ENCODE peak calls at places on chromosomes 2 and 18, in seven cellular contexts. One of them, this sample, is unnamed.

GRCh38 chr18:7438631-7439030 is 128.5 kb upstream of the PTPRM start:
- DNase-seq in fibroblast of pulmonary artery: no peak
- DNase-seq in left ventricle myocardium inferior: no peak
- DNase-seq in AG04449: no peak
- DNase-seq in GM12865: no peak
- DNase-seq in tibial nerve: no peak
- DNase-seq in mammary epithelial cell: no peak
- DNase-seq in this sample: no peak

GRCh38 chr18:58105908-58106673 is 62.1 kb downstream of the NEDD4L start:
- DNase-seq in tibial nerve: no peak
- DNase-seq in GM12865: no peak
- DNase-seq in mammary epithelial cell: no peak
- DNase-seq in AG04449: no peak
- DNase-seq in left ventricle myocardium inferior: no peak
- DNase-seq in fibroblast of pulmonary artery: no peak
- DNase-seq in this sample: no peak

GRCh38 chr2:230896346-230897115 is 28.5 kb downstream of the GPR55 start:
- DNase-seq in tibial nerve: no peak
- DNase-seq in GM12865: no peak
- DNase-seq in left ventricle myocardium inferior: no peak
- DNase-seq in fibroblast of pulmonary artery: no peak
- DNase-seq in mammary epithelial cell: no peak
- DNase-seq in AG04449: no peak
- DNase-seq in this sample: no peak

GRCh38 chr2:67455219-67456142 is 58.3 kb downstream of the ETAA1 start:
- DNase-seq in tibial nerve: no peak
- DNase-seq in fibroblast of pulmonary artery: no peak
- DNase-seq in left ventricle myocardium inferior: no peak
- DNase-seq in AG04449: no peak
- DNase-seq in mammary epithelial cell: no peak
- DNase-seq in GM12865: no peak
- DNase-seq in this sample: no peak

GRCh38 chr2:62467475-62468321 is 38.3 kb downstream of the TMEM17 start:
- DNase-seq in left ventricle myocardium inferior: peak; percentile 41
- DNase-seq in AG04449: no peak
- DNase-seq in fibroblast of pulmonary artery: peak; percentile 13
- DNase-seq in mammary epithelial cell: peak; percentile 35
- DNase-seq in tibial nerve: peak; percentile 62
- DNase-seq in GM12865: peak; percentile 14
- DNase-seq in this sample: no peak

GRCh38 chr18:12336887-12337286 is 28.8 kb downstream of the TUBB6 start:
- DNase-seq in AG04449: peak; percentile 10
- DNase-seq in tibial nerve: no peak
- DNase-seq in GM12865: no peak
- DNase-seq in fibroblast of pulmonary artery: no peak
- DNase-seq in mammary epithelial cell: peak; percentile 68
- DNase-seq in left ventricle myocardium inferior: no peak
- DNase-seq in this sample: no peak

GRCh38 chr2:11406492-11407381 is 59.2 kb downstream of the E2F6 start:
- DNase-seq in fibroblast of pulmonary artery: peak; percentile 61
- DNase-seq in left ventricle myocardium inferior: no peak
- DNase-seq in GM12865: no peak
- DNase-seq in AG04449: no peak
- DNase-seq in tibial nerve: no peak
- DNase-seq in mammary epithelial cell: peak; percentile 48
- DNase-seq in this sample: no peak

GRCh38 chr2:198006733-198007132 is 202.3 kb downstream of the PLCL1 start:
- DNase-seq in tibial nerve: no peak
- DNase-seq in fibroblast of pulmonary artery: no peak
- DNase-seq in GM12865: no peak
- DNase-seq in AG04449: no peak
- DNase-seq in mammary epithelial cell: no peak
- DNase-seq in left ventricle myocardium inferior: no peak
- DNase-seq in this sample: no peak

GRCh38 chr2:223034241-223034933 is 17.6 kb upstream of the KCNE4 start:
- DNase-seq in AG04449: no peak
- DNase-seq in mammary epithelial cell: no peak
- DNase-seq in left ventricle myocardium inferior: no peak
- DNase-seq in tibial nerve: no peak
- DNase-seq in fibroblast of pulmonary artery: no peak
- DNase-seq in GM12865: no peak
- DNase-seq in this sample: no peak

GRCh38 chr2:73984203-73984921 is at the start of gene TET3:
- DNase-seq in left ventricle myocardium inferior: no peak
- DNase-seq in AG04449: no peak
- DNase-seq in GM12865: peak; percentile 85
- DNase-seq in tibial nerve: no peak
- DNase-seq in fibroblast of pulmonary artery: no peak
- DNase-seq in mammary epithelial cell: no peak
- DNase-seq in this sample: no peak

GRCh38 chr2:129661942-129662341 is 317.5 kb upstream of the RAB6C start:
- DNase-seq in AG04449: no peak
- DNase-seq in mammary epithelial cell: no peak
- DNase-seq in fibroblast of pulmonary artery: no peak
- DNase-seq in left ventricle myocardium inferior: no peak
- DNase-seq in GM12865: no peak
- DNase-seq in tibial nerve: no peak
- DNase-seq in this sample: no peak

GRCh38 chr18:13611616-13612110 is 114.7 kb downstream of the FAM210A start:
- DNase-seq in left ventricle myocardium inferior: peak; percentile 71
- DNase-seq in GM12865: no peak
- DNase-seq in mammary epithelial cell: peak; percentile 18
- DNase-seq in fibroblast of pulmonary artery: peak; percentile 63
- DNase-seq in AG04449: no peak
- DNase-seq in tibial nerve: no peak
- DNase-seq in this sample: no peak

GRCh38 chr2:219440388-219441256 is 6.0 kb downstream of the SPEG start:
- DNase-seq in left ventricle myocardium inferior: no peak
- DNase-seq in mammary epithelial cell: peak; percentile 54
- DNase-seq in GM12865: no peak
- DNase-seq in AG04449: no peak
- DNase-seq in fibroblast of pulmonary artery: no peak
- DNase-seq in tibial nerve: no peak
- DNase-seq in this sample: no peak

GRCh38 chr2:109021895-109022300 is 32.9 kb upstream of the EDAR start:
- DNase-seq in AG04449: no peak
- DNase-seq in tibial nerve: no peak
- DNase-seq in mammary epithelial cell: no peak
- DNase-seq in left ventricle myocardium inferior: no peak
- DNase-seq in fibroblast of pulmonary artery: no peak
- DNase-seq in GM12865: no peak
- DNase-seq in this sample: no peak

GRCh38 chr2:134705861-134706586 is 12.8 kb downstream of the TMEM163 start:
- DNase-seq in AG04449: no peak
- DNase-seq in left ventricle myocardium inferior: no peak
- DNase-seq in GM12865: no peak
- DNase-seq in mammary epithelial cell: no peak
- DNase-seq in tibial nerve: no peak
- DNase-seq in fibroblast of pulmonary artery: no peak
- DNase-seq in this sample: no peak

DNA sequence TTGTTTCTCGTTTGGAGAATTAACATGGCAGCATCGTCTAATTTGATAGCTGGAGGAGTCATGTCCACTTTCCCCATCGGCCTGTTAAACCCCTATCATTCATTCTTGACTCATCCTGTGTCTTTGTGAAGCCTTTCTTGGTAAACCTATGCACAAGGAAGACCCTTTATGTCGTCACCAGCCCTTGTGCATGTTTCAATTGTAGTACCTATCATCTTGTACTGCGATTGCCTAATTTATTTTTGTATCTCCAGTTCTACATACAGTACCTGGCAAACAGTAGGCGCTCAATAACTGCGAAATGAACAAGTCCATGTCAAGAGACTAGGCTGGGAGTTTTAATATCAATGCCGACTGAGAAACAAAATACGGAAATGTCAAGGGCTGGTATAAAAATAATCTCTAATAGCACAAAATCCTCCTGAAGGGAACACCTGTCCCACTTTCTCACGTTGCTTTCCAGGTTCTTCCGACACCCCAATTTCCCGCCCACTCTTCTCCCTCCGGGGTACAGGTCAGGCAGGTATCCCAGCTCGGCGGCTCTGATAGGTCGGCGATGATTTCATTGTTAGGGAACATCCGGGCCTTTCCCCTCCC is 1.3 kb upstream of the PPM1B start:
- DNase-seq in mammary epithelial cell: no peak
- DNase-seq in GM12865: no peak
- DNase-seq in tibial nerve: peak; percentile 12
- DNase-seq in fibroblast of pulmonary artery: no peak
- DNase-seq in AG04449: no peak
- DNase-seq in left ventricle myocardium inferior: no peak
- DNase-seq in this sample: no peak
- H3K4me3 ChIP-seq in mammary epithelial cell: peak overlapping the region; percentile 71
- H3K4me3 ChIP-seq in GM12865: peak overlapping the region; percentile 92
- H3K4me3 ChIP-seq in tibial nerve: peak overlapping the region; percentile 57
- H3K4me3 ChIP-seq in fibroblast of pulmonary artery: peak overlapping the region; percentile 70
- H3K4me3 ChIP-seq in AG04449: peak overlapping the region; percentile 84
- H3K4me3 ChIP-seq in left ventricle myocardium inferior: peak overlapping the region; percentile 72
- H3K4me3 ChIP-seq in this sample: peak overlapping the region; percentile 92

DNA sequence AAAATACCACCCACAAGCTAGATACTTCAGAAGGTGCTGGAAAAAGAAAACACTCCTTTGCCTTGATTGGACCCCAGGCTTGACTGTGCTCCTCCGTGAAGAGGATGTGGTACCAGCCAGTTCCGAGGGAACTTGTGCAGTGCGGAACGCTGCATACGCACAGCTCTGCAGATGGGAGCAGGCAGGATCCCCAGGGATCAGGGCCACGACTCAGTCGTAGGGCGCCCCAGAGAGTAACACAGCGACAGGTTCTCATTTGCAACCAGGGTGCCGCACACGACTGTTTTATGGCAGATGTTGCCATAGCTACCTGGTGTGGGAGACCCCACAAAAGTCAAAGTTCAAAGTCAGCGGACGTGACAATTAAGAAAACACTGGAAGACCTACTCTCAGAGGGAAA is 821 bp downstream of the MALL start:
- DNase-seq in AG04449: no peak
- DNase-seq in tibial nerve: no peak
- DNase-seq in left ventricle myocardium inferior: no peak
- DNase-seq in GM12865: no peak
- DNase-seq in mammary epithelial cell: no peak
- DNase-seq in fibroblast of pulmonary artery: no peak
- DNase-seq in this sample: no peak
- H3K4me3 ChIP-seq in AG04449: peak overlapping the region; percentile 19
- H3K4me3 ChIP-seq in tibial nerve: peak overlapping the region; percentile 45
- H3K4me3 ChIP-seq in left ventricle myocardium inferior: peak overlapping the region; percentile 68
- H3K4me3 ChIP-seq in GM12865: no peak overlapping the region
- H3K4me3 ChIP-seq in mammary epithelial cell: peak overlapping the region; percentile 83
- H3K4me3 ChIP-seq in fibroblast of pulmonary artery: no peak overlapping the region
- H3K4me3 ChIP-seq in this sample: peak overlapping the region; percentile 81

GRCh38 chr18:37451239-37451825 is 114.3 kb downstream of the CELF4 start:
- DNase-seq in fibroblast of pulmonary artery: no peak
- DNase-seq in left ventricle myocardium inferior: no peak
- DNase-seq in AG04449: no peak
- DNase-seq in GM12865: no peak
- DNase-seq in mammary epithelial cell: no peak
- DNase-seq in tibial nerve: no peak
- DNase-seq in this sample: no peak

GRCh38 chr18:37452697-37453385 is 112.8 kb downstream of the CELF4 start:
- DNase-seq in mammary epithelial cell: peak; percentile 34
- DNase-seq in left ventricle myocardium inferior: no peak
- DNase-seq in AG04449: no peak
- DNase-seq in GM12865: no peak
- DNase-seq in tibial nerve: no peak
- DNase-seq in fibroblast of pulmonary artery: peak; percentile 74
- DNase-seq in this sample: no peak

GRCh38 chr18:37452015-37452414 is 113.6 kb downstream of the CELF4 start:
- DNase-seq in fibroblast of pulmonary artery: no peak
- DNase-seq in tibial nerve: no peak
- DNase-seq in AG04449: no peak
- DNase-seq in left ventricle myocardium inferior: no peak
- DNase-seq in GM12865: no peak
- DNase-seq in mammary epithelial cell: no peak
- DNase-seq in this sample: no peak

GRCh38 chr18:37449618-37450017 is 116.0 kb downstream of the CELF4 start:
- DNase-seq in AG04449: no peak
- DNase-seq in mammary epithelial cell: no peak
- DNase-seq in tibial nerve: no peak
- DNase-seq in fibroblast of pulmonary artery: no peak
- DNase-seq in left ventricle myocardium inferior: no peak
- DNase-seq in GM12865: no peak
- DNase-seq in this sample: no peak

DNA sequence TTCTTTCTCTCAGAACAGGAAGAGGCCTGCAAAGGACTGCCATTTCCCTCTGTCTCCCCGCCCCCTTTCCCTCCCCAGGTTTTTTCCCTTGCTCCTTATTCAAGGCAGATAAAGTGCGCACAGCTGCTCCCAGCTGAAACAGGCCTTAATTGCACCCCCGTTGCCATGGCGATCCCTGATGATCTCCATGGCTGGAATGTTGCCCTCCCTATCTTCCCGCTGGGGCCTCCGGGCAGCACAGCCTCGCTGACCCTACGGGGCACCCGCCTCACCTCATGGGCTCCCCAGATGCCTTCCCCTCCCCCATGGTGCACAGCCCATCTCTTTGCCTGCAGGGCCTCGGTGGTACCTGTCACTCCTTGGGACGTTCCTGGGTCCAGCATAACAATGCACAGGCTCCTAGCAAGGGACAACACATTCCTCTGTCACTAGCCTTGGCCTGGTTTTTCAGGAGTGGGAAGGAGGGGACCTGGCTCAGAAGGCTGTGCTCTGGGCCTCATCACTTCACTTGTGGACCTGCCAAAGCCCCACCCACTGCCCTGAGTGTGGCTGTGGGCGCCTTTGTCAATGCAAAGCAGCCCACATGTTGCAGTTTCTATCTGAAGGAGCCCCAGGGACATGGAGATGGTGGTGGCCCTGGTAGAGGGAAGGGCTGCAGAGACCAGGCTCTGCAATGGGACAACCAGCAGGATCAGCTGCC is 115.0 kb downstream of the CELF4 start:
- DNase-seq in left ventricle myocardium inferior: no peak
- DNase-seq in mammary epithelial cell: no peak
- DNase-seq in tibial nerve: no peak
- DNase-seq in GM12865: no peak
- DNase-seq in fibroblast of pulmonary artery: peak; percentile 30
- DNase-seq in AG04449: no peak
- DNase-seq in this sample: no peak
- H3K4me3 ChIP-seq in left ventricle myocardium inferior: no peak overlapping the region
- H3K4me3 ChIP-seq in mammary epithelial cell: no peak overlapping the region
- H3K4me3 ChIP-seq in tibial nerve: no peak overlapping the region
- H3K4me3 ChIP-seq in GM12865: no peak overlapping the region
- H3K4me3 ChIP-seq in fibroblast of pulmonary artery: no peak overlapping the region
- H3K4me3 ChIP-seq in AG04449: no peak overlapping the region
- H3K4me3 ChIP-seq in this sample: no peak overlapping the region

DNA sequence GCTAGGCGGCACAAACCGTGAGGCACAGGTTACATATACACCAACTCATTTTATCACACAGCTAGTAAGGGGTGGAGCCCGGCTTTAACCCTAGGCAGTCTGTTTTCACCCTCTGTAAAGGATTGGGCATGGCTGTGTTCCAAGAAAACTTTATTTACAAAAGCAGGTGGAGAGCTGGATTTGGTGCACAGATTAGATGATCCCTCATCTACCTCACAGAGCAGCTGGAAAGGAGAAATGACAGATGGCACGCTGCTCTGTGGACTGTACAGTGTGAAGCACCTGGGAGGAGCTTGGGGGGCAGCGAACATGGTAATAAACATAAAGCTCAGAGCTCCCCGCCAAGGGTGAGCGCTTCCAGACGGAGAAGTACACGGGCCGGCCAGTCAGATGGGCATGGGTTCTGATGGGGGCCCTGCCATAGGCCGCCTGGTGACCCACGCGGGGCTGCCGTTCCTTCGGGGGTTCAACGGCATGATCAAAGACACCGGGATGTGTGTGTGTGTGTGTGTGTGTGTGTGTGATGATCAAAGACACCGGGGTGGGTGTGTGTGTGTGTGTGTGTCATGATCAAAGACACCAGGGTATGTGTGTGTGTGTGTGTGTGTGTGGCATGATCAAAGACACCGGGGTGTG is 862 bp upstream of the TMEM177 start:
- DNase-seq in mammary epithelial cell: no peak
- DNase-seq in AG04449: no peak
- DNase-seq in left ventricle myocardium inferior: no peak
- DNase-seq in fibroblast of pulmonary artery: no peak
- DNase-seq in GM12865: no peak
- DNase-seq in tibial nerve: no peak
- DNase-seq in this sample: no peak
- H3K4me3 ChIP-seq in mammary epithelial cell: peak overlapping the region; percentile 89
- H3K4me3 ChIP-seq in AG04449: no peak overlapping the region
- H3K4me3 ChIP-seq in left ventricle myocardium inferior: peak overlapping the region; percentile 95
- H3K4me3 ChIP-seq in fibroblast of pulmonary artery: no peak overlapping the region
- H3K4me3 ChIP-seq in GM12865: no peak overlapping the region
- H3K4me3 ChIP-seq in tibial nerve: no peak overlapping the region
- H3K4me3 ChIP-seq in this sample: no peak overlapping the region